ENCODE peak calls at places on chromosomes 5 and 9, in four cellular contexts. One of them, this sample, is unnamed.

GRCh38 chr5:45060686-45061085 is 251.9 kb downstream of the MRPS30 start:
- DNase-seq in effector CD8-positive, alpha-beta T cell: no peak
- DNase-seq in colonic mucosa: no peak
- DNase-seq in OCI-LY7: no peak
- DNase-seq in this sample: no peak

GRCh38 chr5:174571662-174572397 is 152.6 kb upstream of the MSX2 start:
- DNase-seq in colonic mucosa: peak; percentile 50
- DNase-seq in OCI-LY7: no peak
- DNase-seq in effector CD8-positive, alpha-beta T cell: no peak
- DNase-seq in this sample: no peak

GRCh38 chr5:12704955-12705354 is 800.7 kb upstream of the CTNND2 start:
- DNase-seq in colonic mucosa: no peak
- DNase-seq in OCI-LY7: no peak
- DNase-seq in effector CD8-positive, alpha-beta T cell: no peak
- DNase-seq in this sample: peak; percentile 14

GRCh38 chr5:164741376-164741775 is 1236.0 kb downstream of the MAT2B start:
- DNase-seq in colonic mucosa: no peak
- DNase-seq in effector CD8-positive, alpha-beta T cell: no peak
- DNase-seq in OCI-LY7: no peak
- DNase-seq in this sample: no peak

GRCh38 chr5:159752622-159753275 is 163.5 kb upstream of the ADRA1B start:
- DNase-seq in colonic mucosa: no peak
- DNase-seq in effector CD8-positive, alpha-beta T cell: no peak
- DNase-seq in OCI-LY7: no peak
- DNase-seq in this sample: no peak

GRCh38 chr5:93191426-93191825 is 389.6 kb downstream of the NR2F1-AS1 start:
- DNase-seq in effector CD8-positive, alpha-beta T cell: no peak
- DNase-seq in colonic mucosa: no peak
- DNase-seq in OCI-LY7: no peak
- DNase-seq in this sample: no peak

GRCh38 chr9:107948086-107948485 is 458.5 kb upstream of the KLF4 start:
- DNase-seq in effector CD8-positive, alpha-beta T cell: no peak
- DNase-seq in OCI-LY7: no peak
- DNase-seq in colonic mucosa: no peak
- DNase-seq in this sample: no peak

GRCh38 chr9:89661956-89662717 is 57.3 kb downstream of the GADD45G start:
- DNase-seq in effector CD8-positive, alpha-beta T cell: no peak
- DNase-seq in OCI-LY7: no peak
- DNase-seq in colonic mucosa: peak; percentile 100
- DNase-seq in this sample: no peak

GRCh38 chr9:89715318-89715858 is 110.6 kb downstream of the GADD45G start:
- DNase-seq in colonic mucosa: no peak
- DNase-seq in OCI-LY7: no peak
- DNase-seq in effector CD8-positive, alpha-beta T cell: no peak
- DNase-seq in this sample: no peak

GRCh38 chr5:75007537-75007847 is 44.9 kb downstream of the GCNT4 start:
- DNase-seq in colonic mucosa: no peak
- DNase-seq in OCI-LY7: no peak
- DNase-seq in effector CD8-positive, alpha-beta T cell: no peak
- DNase-seq in this sample: no peak

GRCh38 chr5:137179203-137179602 is 319.9 kb downstream of the SPOCK1 start:
- DNase-seq in effector CD8-positive, alpha-beta T cell: no peak
- DNase-seq in OCI-LY7: no peak
- DNase-seq in colonic mucosa: no peak
- DNase-seq in this sample: no peak

GRCh38 chr9:125889122-125889523 is 141.9 kb downstream of the PBX3 start:
- DNase-seq in colonic mucosa: peak; percentile 25
- DNase-seq in OCI-LY7: no peak
- DNase-seq in effector CD8-positive, alpha-beta T cell: no peak
- DNase-seq in this sample: no peak

GRCh38 chr9:20989923-20990341 is 41.5 kb downstream of the HACD4 start:
- DNase-seq in effector CD8-positive, alpha-beta T cell: no peak
- DNase-seq in colonic mucosa: no peak
- DNase-seq in OCI-LY7: no peak
- DNase-seq in this sample: no peak

GRCh38 chr5:73534001-73534547 is 31.4 kb downstream of the ANKRA2 start:
- DNase-seq in colonic mucosa: no peak
- DNase-seq in OCI-LY7: no peak
- DNase-seq in effector CD8-positive, alpha-beta T cell: no peak
- DNase-seq in this sample: no peak

GRCh38 chr5:89513299-89514044 is 630.5 kb upstream of the MEF2C start:
- DNase-seq in effector CD8-positive, alpha-beta T cell: no peak
- DNase-seq in colonic mucosa: no peak
- DNase-seq in OCI-LY7: no peak
- DNase-seq in this sample: no peak

GRCh38 chr9:133513214-133514088 is 11.3 kb downstream of the MYMK start:
- DNase-seq in effector CD8-positive, alpha-beta T cell: no peak
- DNase-seq in colonic mucosa: no peak
- DNase-seq in OCI-LY7: no peak
- DNase-seq in this sample: no peak

GRCh38 chr5:115343855-115344254 is 47.4 kb upstream of the CCDC112 start:
- DNase-seq in colonic mucosa: no peak
- DNase-seq in OCI-LY7: no peak
- DNase-seq in effector CD8-positive, alpha-beta T cell: no peak
- DNase-seq in this sample: no peak

GRCh38 chr9:14198544-14199510 is 115.1 kb downstream of the NFIB start:
- DNase-seq in colonic mucosa: peak; percentile 63
- DNase-seq in effector CD8-positive, alpha-beta T cell: no peak
- DNase-seq in OCI-LY7: no peak
- DNase-seq in this sample: no peak

GRCh38 chr9:5442400-5443011 is 4.8 kb upstream of the PLGRKT start:
- DNase-seq in effector CD8-positive, alpha-beta T cell: no peak
- DNase-seq in colonic mucosa: peak; percentile 43
- DNase-seq in OCI-LY7: peak; percentile 76
- DNase-seq in this sample: peak; percentile 15

This sample was measured in Kasumi-1.